ENCODE peak calls at places on chromosomes 11 and 22, in seven cellular contexts. F is prostate gland, A is A549, D is transverse colon, K is gastrocnemius medialis, P is GM12878, M is heart left ventricle. N is an unnamed sample.

GRCh38 chr22:25488244-25489020 is 76.0 kb upstream of the GRK3 start:
- DNase-seq in F (peak), A (peak), D (peak), K (peak), P (peak), M (peak), N (peak)

GRCh38 chr11:3109434-3109833 is 52.2 kb upstream of the CARS1 start:
- DNase-seq in F (no peak), A (no peak), D (no peak), K (no peak), P (no peak), M (no peak), N (peak)

GRCh38 chr11:65617990-65618751 is 2.6 kb downstream of the PCNX3 start:
- DNase-seq in F (no peak), A (no peak), D (no peak), K (no peak), P (no peak), M (no peak), N (no peak)

GRCh38 chr11:15106201-15106965 is 8.3 kb upstream of the INSC start:
- DNase-seq in F (no peak), A (no peak), D (no peak), K (no peak), P (no peak), M (no peak), N (no peak)

GRCh38 chr22:49211176-49211575 is 616.5 kb downstream of the BRD1 start:
- DNase-seq in F (no peak), A (no peak), D (no peak), K (no peak), P (no peak), M (no peak), N (no peak)

GRCh38 chr11:73372371-73372993 is 3.7 kb upstream of the RELT start:
- DNase-seq in F (no peak), A (peak), D (no peak), K (no peak), P (no peak), M (peak), N (no peak)

GRCh38 chr11:73185680-73186293 is 32.3 kb upstream of the P2RY2 start:
- DNase-seq in F (no peak), A (peak), D (no peak), K (peak), P (no peak), M (no peak), N (no peak)

GRCh38 chr11:98711011-98711410 is 309.7 kb upstream of the CNTN5 start:
- DNase-seq in F (no peak), A (no peak), D (no peak), K (no peak), P (no peak), M (peak), N (no peak)

GRCh38 chr11:19342036-19342435 is 101.3 kb upstream of the E2F8 start:
- DNase-seq in F (no peak), A (no peak), D (no peak), K (no peak), P (no peak), M (no peak), N (no peak)

GRCh38 chr11:20367313-20367948 is 3.9 kb downstream of the HTATIP2 start:
- DNase-seq in F (no peak), A (peak), D (peak), K (peak), P (no peak), M (no peak), N (peak)

GRCh38 chr11:9362393-9362863 is 22.0 kb upstream of the IPO7 start:
- DNase-seq in F (no peak), A (no peak), D (no peak), K (no peak), P (no peak), M (peak), N (no peak)

GRCh38 chr11:9367551-9367950 is 16.9 kb upstream of the IPO7 start:
- DNase-seq in F (no peak), A (no peak), D (no peak), K (no peak), P (no peak), M (no peak), N (no peak)

GRCh38 chr11:9363954-9364912 is 20.2 kb upstream of the IPO7 start:
- DNase-seq in F (peak), A (peak), D (peak), K (peak), P (peak), M (peak), N (peak)
- TF ChIP-seq POLR2A in F (peak), A (peak), D (peak), K (peak), P (peak), M (no peak), N (peak)

DNA sequence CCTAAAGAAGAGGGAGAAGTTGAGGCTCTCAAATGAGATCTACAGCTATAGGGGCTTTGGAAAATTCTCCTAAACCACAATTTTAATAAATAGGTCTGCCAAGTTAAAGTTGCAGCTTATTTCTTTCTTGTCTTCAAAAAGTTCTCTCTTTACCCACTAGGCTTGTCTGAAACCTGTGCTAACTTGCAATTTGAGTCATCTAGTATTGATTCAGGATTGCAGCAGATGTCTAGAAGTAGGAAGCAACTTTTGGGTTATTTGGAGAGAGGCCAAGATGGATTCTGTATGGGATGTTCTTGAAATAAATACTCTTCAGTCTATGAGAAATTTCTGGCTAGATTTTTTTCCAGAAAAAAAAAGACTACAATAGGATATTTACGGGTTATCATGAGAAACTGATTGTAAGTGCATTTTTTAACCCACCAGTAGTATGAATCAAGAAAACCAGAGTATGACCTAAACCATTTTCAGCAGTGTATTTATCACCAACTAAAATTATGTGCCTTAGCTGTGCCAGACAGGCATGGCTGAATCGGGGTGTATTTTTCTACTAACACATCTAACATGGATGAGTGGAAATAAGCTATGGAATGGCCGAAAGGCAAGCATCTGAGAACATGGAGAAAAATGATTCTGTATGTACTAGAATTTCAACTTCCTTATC is 4.9 kb upstream of the RAB38 start:
- DNase-seq in F (peak), A (no peak), D (no peak), K (no peak), P (no peak), M (no peak), N (no peak)
- TF ChIP-seq CTCF in F (peak), A (no peak), D (no peak), K (no peak), P (peak), M (no peak), N (no peak)

GRCh38 chr22:35376728-35377472 is 4.0 kb upstream of the HMOX1 start:
- DNase-seq in F (peak), A (peak), D (peak), K (peak), P (peak), M (peak), N (peak)
- TF ChIP-seq POLR2A in F (no peak), A (no peak), D (no peak), K (no peak), P (no peak), M (no peak), N (peak)

GRCh38 chr11:27234043-27234668 is 128.9 kb downstream of the CCDC34 start:
- DNase-seq in F (no peak), A (peak), D (peak), K (peak), P (peak), M (peak), N (peak)
- TF ChIP-seq CTCF in F (no peak), A (no peak), D (no peak), K (no peak), P (no peak), M (no peak), N (peak)